ENCODE peak calls at places on chromosome 18, in seven cellular contexts. O, I, N, E, J, Y and V are unnamed samples.

GRCh38 chr18:32906506-32907214 is 133.8 kb upstream of the KLHL14 start:
- DNase-seq in O (no peak), N (no peak), J (peak), I (no peak), Y (no peak), E (no peak), V (no peak)

GRCh38 chr18:50432915-50433314 is 58.1 kb downstream of the SKA1 start:
- DNase-seq in O (no peak), N (no peak), E (no peak), J (peak), I (no peak), Y (no peak), V (no peak)

GRCh38 chr18:31244737-31245432 is 73.1 kb upstream of the DSG1 start:
- DNase-seq in Y (no peak), N (no peak), I (no peak), J (no peak), E (no peak), O (no peak), V (no peak)

GRCh38 chr18:9993846-9994660 is 80.2 kb downstream of the VAPA start:
- DNase-seq in E (no peak), I (no peak), Y (no peak), J (no peak), O (no peak), N (no peak), V (no peak)

GRCh38 chr18:48228841-48229240 is 180.3 kb downstream of the ZBTB7C start:
- DNase-seq in E (no peak), O (peak), N (no peak), J (no peak), Y (no peak), I (peak), V (no peak)

GRCh38 chr18:10760986-10761385 is 235.2 kb downstream of the NAPG start:
- DNase-seq in O (no peak), Y (no peak), E (no peak), N (no peak), J (no peak), I (no peak), V (no peak)

GRCh38 chr18:70036771-70037452 is 89.2 kb upstream of the CD226 start:
- DNase-seq in N (no peak), E (no peak), Y (peak), J (no peak), O (no peak), I (no peak), V (no peak)

GRCh38 chr18:57649536-57650495 is 28.2 kb upstream of the NARS1 start:
- DNase-seq in E (no peak), Y (no peak), O (no peak), J (peak), I (no peak), N (no peak), V (peak)

GRCh38 chr18:57910817-57911216 is 107.7 kb upstream of the ATP8B1 start:
- DNase-seq in O (peak), I (no peak), Y (peak), J (no peak), E (no peak), N (no peak), V (no peak)

GRCh38 chr18:23593720-23594119 is 7.4 kb upstream of the NPC1 start:
- DNase-seq in O (no peak), E (no peak), Y (no peak), N (no peak), I (no peak), J (peak), V (peak)

GRCh38 chr18:51666717-51667320 is 469.3 kb upstream of the MEX3C start:
- DNase-seq in N (peak), E (peak), I (peak), J (peak), Y (no peak), O (peak), V (peak)

GRCh38 chr18:25136416-25137132 is 215.4 kb downstream of the ZNF521 start:
- DNase-seq in N (no peak), Y (no peak), O (no peak), E (peak), J (peak), I (no peak), V (peak)

GRCh38 chr18:22166070-22166972 is 3.1 kb upstream of the GATA6 start:
- DNase-seq in J (no peak), I (peak), Y (no peak), E (peak), N (no peak), O (no peak), V (no peak)

GRCh38 chr18:28002841-28003240 is 174.1 kb downstream of the CDH2 start:
- DNase-seq in O (no peak), I (no peak), J (no peak), N (no peak), E (no peak), Y (no peak), V (peak)

GRCh38 chr18:76144844-76145243 is 350.2 kb downstream of the ZNF516 start:
- DNase-seq in O (no peak), J (no peak), E (no peak), Y (no peak), I (no peak), N (no peak), V (no peak)

GRCh38 chr18:38932752-38933151 is 1367.2 kb upstream of the CELF4 start:
- DNase-seq in N (no peak), I (no peak), E (no peak), J (no peak), O (no peak), Y (no peak), V (no peak)

GRCh38 chr18:48319796-48320638 is 89.2 kb downstream of the ZBTB7C start:
- DNase-seq in J (peak), I (peak), Y (no peak), E (no peak), N (no peak), O (no peak), V (peak)

GRCh38 chr18:35038881-35039491 is 2.2 kb upstream of the MAPRE2 start:
- DNase-seq in O (no peak), E (no peak), I (no peak), J (no peak), Y (peak), N (no peak), V (no peak)

GRCh38 chr18:10252494-10252893 is 201.9 kb upstream of the APCDD1 start:
- DNase-seq in J (no peak), N (no peak), E (no peak), Y (no peak), O (no peak), I (no peak), V (no peak)

GRCh38 chr18:76354348-76354747 is 140.7 kb downstream of the ZNF516 start:
- DNase-seq in I (no peak), J (peak), Y (no peak), N (peak), O (no peak), E (no peak), V (peak)

GRCh38 chr18:50397023-50397422 is 22.2 kb downstream of the SKA1 start:
- DNase-seq in J (no peak), N (no peak), O (no peak), E (no peak), Y (no peak), I (no peak), V (no peak)

GRCh38 chr18:58669731-58670379 is 1.4 kb upstream of the MALT1 start:
- DNase-seq in J (peak), Y (no peak), I (no peak), O (no peak), N (no peak), E (no peak), V (peak)

GRCh38 chr18:21513292-21513691 is 87.2 kb downstream of the ESCO1 start:
- DNase-seq in Y (no peak), J (no peak), E (no peak), O (no peak), I (no peak), N (no peak), V (peak)

GRCh38 chr18:46632401-46633089 is 24.5 kb downstream of the LOXHD1 start:
- DNase-seq in N (no peak), O (no peak), Y (no peak), I (no peak), J (peak), E (no peak), V (peak)

GRCh38 chr18:46678785-46679404 is 21.9 kb upstream of the LOXHD1 start:
- DNase-seq in J (no peak), N (no peak), O (no peak), Y (no peak), E (no peak), I (no peak), V (no peak)

GRCh38 chr18:49018961-49019445 is 68.2 kb upstream of the SMAD7 start:
- DNase-seq in Y (no peak), J (no peak), N (peak), I (peak), E (no peak), O (no peak), V (no peak)

GRCh38 chr18:45760443-45761036 is 36.6 kb downstream of the SLC14A1 start:
- DNase-seq in N (no peak), O (no peak), E (no peak), I (no peak), J (no peak), Y (no peak), V (no peak)

GRCh38 chr18:69401475-69402218 is 959 bp downstream of the DOK6 start:
- DNase-seq in Y (no peak), O (peak), E (peak), J (peak), N (peak), I (peak), V (peak)

GRCh38 chr18:45619062-45619825 is 4.0 kb downstream of the SLC14A2 start:
- DNase-seq in E (peak), Y (no peak), O (no peak), I (no peak), J (peak), N (peak), V (no peak)

GRCh38 chr18:286515-287310 is 18.9 kb upstream of the THOC1 start:
- DNase-seq in I (peak), E (no peak), J (peak), O (peak), N (no peak), Y (no peak), V (peak)

GRCh38 chr18:56124186-56124585 is 514.2 kb downstream of the TXNL1 start:
- DNase-seq in N (no peak), Y (no peak), J (peak), E (no peak), O (no peak), I (no peak), V (peak)

GRCh38 chr18:39701839-39702238 is 2136.2 kb upstream of the CELF4 start:
- DNase-seq in O (no peak), J (peak), Y (no peak), I (no peak), N (no peak), E (no peak), V (peak)

GRCh38 chr18:66193938-66194337 is 410.0 kb downstream of the CDH19 start:
- DNase-seq in E (no peak), I (no peak), Y (no peak), N (no peak), O (no peak), J (no peak), V (no peak)

GRCh38 chr18:43271593-43272432 is 5.5 kb downstream of the SYT4 start:
- DNase-seq in J (peak), O (peak), I (peak), N (no peak), Y (peak), E (no peak), V (peak)

GRCh38 chr18:3703732-3704176 is 253.8 kb downstream of the TGIF1 start:
- DNase-seq in N (no peak), I (peak), E (peak), O (peak), Y (peak), J (peak), V (peak)

GRCh38 chr18:46623541-46623940 is 33.5 kb downstream of the LOXHD1 start:
- DNase-seq in I (peak), O (no peak), Y (no peak), N (no peak), J (no peak), E (peak), V (no peak)

DNA sequence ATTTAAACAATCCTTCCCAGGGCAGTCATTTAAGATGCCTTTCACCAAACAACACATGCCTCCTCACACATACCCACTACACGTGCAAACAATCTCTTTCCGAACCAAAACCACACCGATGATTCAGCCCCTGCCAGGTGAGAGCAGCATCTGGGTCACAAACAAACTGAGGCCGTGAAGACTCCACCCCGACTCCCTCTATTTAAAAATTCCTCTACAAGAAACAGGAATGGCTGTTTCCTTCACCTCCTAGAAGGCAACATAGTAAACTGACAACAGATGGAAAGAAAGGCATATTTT is 8.6 kb downstream of the CYB5A start:
- DNase-seq in O (no peak), I (no peak), E (no peak), Y (no peak), J (peak), N (no peak), V (no peak)
- H3K4me3 ChIP-seq in O (no peak), I (no peak), E (no peak), Y (no peak), J (no peak), N (no peak), V (no peak)

GRCh38 chr18:12092398-12093229 is 1.0 kb upstream of the ANKRD62 start:
- DNase-seq in Y (no peak), J (no peak), O (peak), I (peak), N (no peak), E (peak), V (no peak)
- TF ChIP-seq CTCF in Y (peak), J (no peak), O (peak), I (peak), N (no peak), E (peak), V (peak)

DNA sequence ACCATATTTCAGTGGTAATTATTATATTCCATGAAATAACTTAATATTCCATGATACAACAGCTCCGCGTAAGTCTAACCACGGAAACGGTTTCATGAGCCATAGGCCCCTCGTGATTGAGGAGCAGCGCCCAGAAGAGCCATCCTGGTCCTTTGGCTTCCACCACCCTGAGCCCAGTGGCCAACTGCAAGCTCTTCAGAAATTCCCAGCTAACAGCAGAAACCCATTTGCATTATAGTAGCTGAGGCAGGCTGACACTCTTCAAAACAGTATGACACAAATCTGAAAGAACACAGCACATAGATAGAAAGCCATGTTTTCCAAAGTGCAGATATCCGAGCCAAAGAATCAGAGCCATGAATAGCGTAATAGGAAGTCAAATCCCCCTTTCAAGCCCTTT is 120.9 kb upstream of the NFATC1 start:
- DNase-seq in I (no peak), N (no peak), E (no peak), O (no peak), J (no peak), Y (no peak), V (no peak)
- H3K4me3 ChIP-seq in I (no peak), N (no peak), E (no peak), O (no peak), J (no peak), Y (no peak), V (no peak)

GRCh38 chr18:63154350-63155152 is 165.0 kb downstream of the BCL2 start:
- DNase-seq in E (no peak), J (no peak), I (no peak), N (no peak), Y (no peak), O (no peak), V (no peak)
- TF ChIP-seq CTCF in E (no peak), J (no peak), I (no peak), N (no peak), Y (no peak), O (no peak), V (no peak)

GRCh38 chr18:59898093-59898492 is 1.7 kb upstream of the PMAIP1 start:
- DNase-seq in N (no peak), O (no peak), J (no peak), Y (no peak), I (no peak), E (no peak), V (no peak)

GRCh38 chr18:59900222-59901128 is 679 bp downstream of the PMAIP1 start:
- DNase-seq in I (peak), J (peak), O (peak), N (no peak), Y (peak), E (no peak), V (peak)

GRCh38 chr18:59899298-59900221 is at the start of gene PMAIP1:
- DNase-seq in Y (peak), E (peak), N (peak), J (peak), O (peak), I (peak), V (peak)

GRCh38 chr18:59898609-59899297 is 1.0 kb upstream of the PMAIP1 start:
- DNase-seq in I (no peak), Y (no peak), O (no peak), J (no peak), N (no peak), E (no peak), V (peak)

GRCh38 chr18:59897321-59897954 is 2.4 kb upstream of the PMAIP1 start:
- DNase-seq in O (no peak), I (no peak), Y (no peak), J (no peak), E (no peak), N (no peak), V (no peak)
- H3K4me3 ChIP-seq in O (no peak), I (no peak), Y (no peak), J (no peak), E (no peak), N (no peak), V (no peak)

GRCh38 chr18:36769611-36770314 is 59.0 kb downstream of the TPGS2 start:
- DNase-seq in Y (no peak), N (no peak), E (peak), O (peak), I (no peak), J (no peak), V (peak)
- TF ChIP-seq CTCF in Y (peak), N (no peak), E (peak), O (peak), I (peak), J (peak), V (peak)

DNA sequence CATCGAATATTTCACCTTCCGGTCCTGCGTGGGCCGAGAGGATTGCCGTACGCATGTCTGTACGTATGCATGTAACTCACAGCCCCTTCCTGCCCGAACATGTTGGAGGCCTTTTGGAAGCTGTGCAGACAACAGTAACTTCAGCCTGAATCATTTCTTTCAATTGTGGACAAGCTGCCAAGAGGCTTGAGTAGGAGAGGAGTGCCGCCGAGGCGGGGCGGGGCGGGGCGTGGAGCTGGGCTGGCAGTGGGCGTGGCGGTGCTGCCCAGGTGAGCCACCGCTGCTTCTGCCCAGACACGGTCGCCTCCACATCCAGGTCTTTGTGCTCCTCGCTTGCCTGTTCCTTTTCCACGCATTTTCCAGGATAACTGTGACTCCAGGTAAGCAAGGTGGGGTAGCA is at the start of gene SERPINB5:
- DNase-seq in N (no peak), E (no peak), J (no peak), O (no peak), Y (no peak), I (no peak), V (no peak)
- H3K4me3 ChIP-seq in N (no peak), E (no peak), J (no peak), O (no peak), Y (no peak), I (no peak), V (no peak)

GRCh38 chr18:7157760-7158159 is 40.2 kb upstream of the LAMA1 start:
- DNase-seq in E (no peak), O (no peak), N (peak), I (no peak), J (no peak), Y (no peak), V (no peak)

GRCh38 chr18:7155092-7155491 is 37.5 kb upstream of the LAMA1 start:
- DNase-seq in Y (no peak), I (no peak), E (no peak), J (no peak), N (peak), O (no peak), V (no peak)

GRCh38 chr18:7155887-7156286 is 38.3 kb upstream of the LAMA1 start:
- DNase-seq in Y (no peak), O (no peak), E (no peak), I (no peak), J (no peak), N (no peak), V (no peak)

GRCh38 chr18:7147399-7147798 is 29.8 kb upstream of the LAMA1 start:
- DNase-seq in Y (no peak), I (no peak), J (no peak), N (peak), O (peak), E (no peak), V (no peak)

GRCh38 chr18:7152485-7152884 is 34.9 kb upstream of the LAMA1 start:
- DNase-seq in N (peak), E (no peak), J (no peak), I (no peak), Y (no peak), O (no peak), V (no peak)
- TF ChIP-seq CTCF in N (no peak), E (no peak), J (no peak), I (no peak), Y (no peak), O (no peak), V (no peak)